ENCODE peak calls at places on chromosomes 1 and 21, in eight cellular contexts. R is germinal center; E is anterior cingulate cortex; W is stimulated activated CD4-positive, alpha-beta T cell treated with anti-CD3 and anti-CD28 coated beads, Interleukin-15, amount 100 ng/mL, for 24 hours; D is activated CD4-positive, alpha-beta T cell treated with anti-CD3 and anti-CD28 coated beads for 36 hours; O is AG04449; N is fibroblast of gingiva; A is glutamatergic neuron. V is an unnamed sample.

GRCh38 chr1:45488978-45489377 is 2.0 kb downstream of the TESK2 start:
- DNase-seq in N (no peak), R (no peak), O (no peak), D (no peak), E (no peak), W (no peak), A (no peak), V (no peak)

GRCh38 chr21:34915364-34915834 is 133.7 kb downstream of the RUNX1 start:
- DNase-seq in O (peak), N (peak), R (no peak), W (no peak), E (no peak), D (no peak), A (no peak), V (no peak)

GRCh38 chr1:57401671-57402070 is 22.2 kb downstream of the DAB1 start:
- DNase-seq in O (no peak), A (no peak), N (no peak), R (no peak), W (no peak), D (no peak), E (no peak), V (no peak)

GRCh38 chr1:55215194-55216021 is at the start of gene USP24:
- DNase-seq in O (no peak), N (peak), E (peak), D (peak), W (peak), R (peak), A (peak), V (peak)

GRCh38 chr1:74502432-74502831 is 10.0 kb downstream of the LRRC53 start:
- DNase-seq in N (peak), O (no peak), A (no peak), D (no peak), E (no peak), R (no peak), W (no peak), V (no peak)

GRCh38 chr21:33945652-33946270 is 30.2 kb upstream of the ATP5PO start:
- DNase-seq in N (no peak), R (no peak), A (no peak), E (no peak), D (no peak), W (no peak), O (no peak), V (no peak)

GRCh38 chr1:212607924-212608208 is 695 bp upstream of the ATF3 start:
- DNase-seq in E (no peak), R (no peak), N (no peak), A (peak), O (no peak), W (no peak), D (no peak), V (no peak)

GRCh38 chr1:216461466-216461865 is 38.2 kb upstream of the USH2A start:
- DNase-seq in E (no peak), O (no peak), R (no peak), A (no peak), W (no peak), D (no peak), N (peak), V (no peak)

GRCh38 chr21:35011681-35012080 is 37.4 kb downstream of the RUNX1 start:
- DNase-seq in E (no peak), D (no peak), O (no peak), N (no peak), R (no peak), W (no peak), A (no peak), V (no peak)

GRCh38 chr1:58406296-58407071 is 140.0 kb downstream of the OMA1 start:
- DNase-seq in D (no peak), N (no peak), R (no peak), W (no peak), E (no peak), A (no peak), O (no peak), V (no peak)

GRCh38 chr1:229370601-229371021 is 27.8 kb upstream of the CCSAP start:
- DNase-seq in W (no peak), N (peak), A (no peak), E (no peak), D (no peak), O (no peak), R (peak), V (no peak)

GRCh38 chr1:2135425-2135824 is 59.1 kb downstream of the FAAP20 start:
- DNase-seq in O (peak), D (no peak), W (no peak), E (peak), A (no peak), N (peak), R (no peak), V (no peak)

GRCh38 chr1:180193371-180194047 is 36.6 kb upstream of the LHX4 start:
- DNase-seq in O (no peak), E (no peak), N (no peak), D (no peak), A (no peak), R (no peak), W (no peak), V (no peak)

GRCh38 chr1:229114781-229115417 is 156.0 kb upstream of the RAB4A start:
- DNase-seq in A (no peak), W (no peak), E (no peak), N (no peak), D (no peak), O (no peak), R (no peak), V (no peak)

GRCh38 chr21:16644690-16645089 is 868.2 kb upstream of the CXADR start:
- DNase-seq in N (peak), W (no peak), D (no peak), R (no peak), A (no peak), O (no peak), E (no peak), V (no peak)

GRCh38 chr1:45018599-45019230 is 6.7 kb downstream of the UROD start:
- DNase-seq in A (peak), N (peak), W (peak), D (peak), O (no peak), E (peak), R (peak), V (no peak)

GRCh38 chr1:212368073-212368484 is 46.6 kb downstream of the PACC1 start:
- DNase-seq in W (peak), O (peak), R (peak), E (no peak), D (peak), A (no peak), N (peak), V (peak)

GRCh38 chr1:9384751-9385245 is 92.1 kb downstream of the SPSB1 start:
- DNase-seq in O (no peak), D (no peak), N (no peak), R (no peak), W (no peak), A (no peak), E (peak), V (no peak)

GRCh38 chr1:78619803-78620579 is at the start of gene IFI44L:
- DNase-seq in O (no peak), W (peak), R (no peak), E (no peak), A (no peak), N (peak), D (peak), V (no peak)

V was measured in NCI-H1048.